ENCODE peak calls at places on chromosome 19, in eight cellular contexts. One of them, this sample, is unnamed.

GRCh38 chr19:43776285-43776684 is 4.5 kb downstream of the KCNN4 start:
- DNase-seq in activated CD8-positive, alpha-beta T cell treated with anti-CD3 and anti-CD28 coated beads for 36 hours: peak
- DNase-seq in D341Med: no peak
- DNase-seq in amniotic stem cell: no peak
- DNase-seq in effector memory CD4-positive, alpha-beta T cell: no peak
- DNase-seq in activated T-helper 1 cell treated with anti-CD3 and anti-CD28 coated beads, Interleukin-12 subunit alpha, Interleukin-12 subunit beta, Interleukin-2, Interleukin-4 antibody, amounts not matched to agents 30 ng/mL and 10 ng/mL and 1 ng/mL, durations not matched to agents 14 hours and 24 hours and 36 hours: no peak
- DNase-seq in AG04449: no peak
- DNase-seq in astrocyte of the hippocampus: no peak
- DNase-seq in this sample: no peak

GRCh38 chr19:15112385-15112784 is 5.2 kb downstream of the SYDE1 start:
- DNase-seq in activated CD8-positive, alpha-beta T cell treated with anti-CD3 and anti-CD28 coated beads for 36 hours: no peak
- DNase-seq in activated T-helper 1 cell treated with anti-CD3 and anti-CD28 coated beads, Interleukin-12 subunit alpha, Interleukin-12 subunit beta, Interleukin-2, Interleukin-4 antibody, amounts not matched to agents 30 ng/mL and 10 ng/mL and 1 ng/mL, durations not matched to agents 14 hours and 24 hours and 36 hours: no peak
- DNase-seq in AG04449: no peak
- DNase-seq in amniotic stem cell: no peak
- DNase-seq in effector memory CD4-positive, alpha-beta T cell: no peak
- DNase-seq in D341Med: no peak
- DNase-seq in astrocyte of the hippocampus: no peak
- DNase-seq in this sample: no peak

GRCh38 chr19:44677019-44677809 is 5.9 kb downstream of the CEACAM19 start:
- DNase-seq in activated T-helper 1 cell treated with anti-CD3 and anti-CD28 coated beads, Interleukin-12 subunit alpha, Interleukin-12 subunit beta, Interleukin-2, Interleukin-4 antibody, amounts not matched to agents 30 ng/mL and 10 ng/mL and 1 ng/mL, durations not matched to agents 14 hours and 24 hours and 36 hours: no peak
- DNase-seq in AG04449: peak
- DNase-seq in amniotic stem cell: peak
- DNase-seq in effector memory CD4-positive, alpha-beta T cell: no peak
- DNase-seq in activated CD8-positive, alpha-beta T cell treated with anti-CD3 and anti-CD28 coated beads for 36 hours: no peak
- DNase-seq in D341Med: no peak
- DNase-seq in astrocyte of the hippocampus: peak
- DNase-seq in this sample: no peak

GRCh38 chr19:2166741-2167738 is 3.3 kb downstream of the DOT1L start:
- DNase-seq in D341Med: peak
- DNase-seq in amniotic stem cell: peak
- DNase-seq in effector memory CD4-positive, alpha-beta T cell: no peak
- DNase-seq in activated CD8-positive, alpha-beta T cell treated with anti-CD3 and anti-CD28 coated beads for 36 hours: no peak
- DNase-seq in activated T-helper 1 cell treated with anti-CD3 and anti-CD28 coated beads, Interleukin-12 subunit alpha, Interleukin-12 subunit beta, Interleukin-2, Interleukin-4 antibody, amounts not matched to agents 30 ng/mL and 10 ng/mL and 1 ng/mL, durations not matched to agents 14 hours and 24 hours and 36 hours: no peak
- DNase-seq in astrocyte of the hippocampus: peak
- DNase-seq in AG04449: no peak
- DNase-seq in this sample: peak

GRCh38 chr19:14019100-14019499 is 8.8 kb upstream of the RLN3 start:
- DNase-seq in effector memory CD4-positive, alpha-beta T cell: no peak
- DNase-seq in astrocyte of the hippocampus: no peak
- DNase-seq in AG04449: no peak
- DNase-seq in activated CD8-positive, alpha-beta T cell treated with anti-CD3 and anti-CD28 coated beads for 36 hours: no peak
- DNase-seq in amniotic stem cell: no peak
- DNase-seq in D341Med: no peak
- DNase-seq in activated T-helper 1 cell treated with anti-CD3 and anti-CD28 coated beads, Interleukin-12 subunit alpha, Interleukin-12 subunit beta, Interleukin-2, Interleukin-4 antibody, amounts not matched to agents 30 ng/mL and 10 ng/mL and 1 ng/mL, durations not matched to agents 14 hours and 24 hours and 36 hours: no peak
- DNase-seq in this sample: no peak

GRCh38 chr19:35039881-35040456 is 1.6 kb upstream of the HPN start:
- DNase-seq in activated CD8-positive, alpha-beta T cell treated with anti-CD3 and anti-CD28 coated beads for 36 hours: no peak
- DNase-seq in AG04449: no peak
- DNase-seq in activated T-helper 1 cell treated with anti-CD3 and anti-CD28 coated beads, Interleukin-12 subunit alpha, Interleukin-12 subunit beta, Interleukin-2, Interleukin-4 antibody, amounts not matched to agents 30 ng/mL and 10 ng/mL and 1 ng/mL, durations not matched to agents 14 hours and 24 hours and 36 hours: no peak
- DNase-seq in effector memory CD4-positive, alpha-beta T cell: no peak
- DNase-seq in D341Med: no peak
- DNase-seq in amniotic stem cell: no peak
- DNase-seq in astrocyte of the hippocampus: no peak
- DNase-seq in this sample: no peak

GRCh38 chr19:3851254-3852176 is 17.3 kb downstream of the ZFR2 start:
- DNase-seq in activated CD8-positive, alpha-beta T cell treated with anti-CD3 and anti-CD28 coated beads for 36 hours: no peak
- DNase-seq in amniotic stem cell: no peak
- DNase-seq in astrocyte of the hippocampus: peak
- DNase-seq in effector memory CD4-positive, alpha-beta T cell: no peak
- DNase-seq in D341Med: no peak
- DNase-seq in AG04449: no peak
- DNase-seq in activated T-helper 1 cell treated with anti-CD3 and anti-CD28 coated beads, Interleukin-12 subunit alpha, Interleukin-12 subunit beta, Interleukin-2, Interleukin-4 antibody, amounts not matched to agents 30 ng/mL and 10 ng/mL and 1 ng/mL, durations not matched to agents 14 hours and 24 hours and 36 hours: no peak
- DNase-seq in this sample: no peak

GRCh38 chr19:14782978-14783545 is 4.7 kb upstream of the ADGRE2 start:
- DNase-seq in AG04449: no peak
- DNase-seq in amniotic stem cell: no peak
- DNase-seq in D341Med: no peak
- DNase-seq in activated CD8-positive, alpha-beta T cell treated with anti-CD3 and anti-CD28 coated beads for 36 hours: no peak
- DNase-seq in astrocyte of the hippocampus: no peak
- DNase-seq in effector memory CD4-positive, alpha-beta T cell: no peak
- DNase-seq in activated T-helper 1 cell treated with anti-CD3 and anti-CD28 coated beads, Interleukin-12 subunit alpha, Interleukin-12 subunit beta, Interleukin-2, Interleukin-4 antibody, amounts not matched to agents 30 ng/mL and 10 ng/mL and 1 ng/mL, durations not matched to agents 14 hours and 24 hours and 36 hours: no peak
- DNase-seq in this sample: no peak

GRCh38 chr19:56080669-56081401 is 40.3 kb downstream of the ZNF787 start:
- DNase-seq in D341Med: peak
- DNase-seq in astrocyte of the hippocampus: peak
- DNase-seq in activated T-helper 1 cell treated with anti-CD3 and anti-CD28 coated beads, Interleukin-12 subunit alpha, Interleukin-12 subunit beta, Interleukin-2, Interleukin-4 antibody, amounts not matched to agents 30 ng/mL and 10 ng/mL and 1 ng/mL, durations not matched to agents 14 hours and 24 hours and 36 hours: peak
- DNase-seq in effector memory CD4-positive, alpha-beta T cell: peak
- DNase-seq in amniotic stem cell: peak
- DNase-seq in activated CD8-positive, alpha-beta T cell treated with anti-CD3 and anti-CD28 coated beads for 36 hours: peak
- DNase-seq in AG04449: peak
- DNase-seq in this sample: peak

GRCh38 chr19:50657672-50658437 is 8.6 kb downstream of the C19orf81 start:
- DNase-seq in AG04449: peak
- DNase-seq in D341Med: peak
- DNase-seq in amniotic stem cell: peak
- DNase-seq in effector memory CD4-positive, alpha-beta T cell: peak
- DNase-seq in activated T-helper 1 cell treated with anti-CD3 and anti-CD28 coated beads, Interleukin-12 subunit alpha, Interleukin-12 subunit beta, Interleukin-2, Interleukin-4 antibody, amounts not matched to agents 30 ng/mL and 10 ng/mL and 1 ng/mL, durations not matched to agents 14 hours and 24 hours and 36 hours: peak
- DNase-seq in astrocyte of the hippocampus: peak
- DNase-seq in activated CD8-positive, alpha-beta T cell treated with anti-CD3 and anti-CD28 coated beads for 36 hours: peak
- DNase-seq in this sample: peak

GRCh38 chr19:10286803-10287737 is at the start of gene ICAM4:
- DNase-seq in amniotic stem cell: no peak
- DNase-seq in activated T-helper 1 cell treated with anti-CD3 and anti-CD28 coated beads, Interleukin-12 subunit alpha, Interleukin-12 subunit beta, Interleukin-2, Interleukin-4 antibody, amounts not matched to agents 30 ng/mL and 10 ng/mL and 1 ng/mL, durations not matched to agents 14 hours and 24 hours and 36 hours: peak
- DNase-seq in AG04449: no peak
- DNase-seq in astrocyte of the hippocampus: peak
- DNase-seq in activated CD8-positive, alpha-beta T cell treated with anti-CD3 and anti-CD28 coated beads for 36 hours: peak
- DNase-seq in effector memory CD4-positive, alpha-beta T cell: no peak
- DNase-seq in D341Med: no peak
- DNase-seq in this sample: peak

This sample was measured in colonic mucosa.